ENCODE peak calls at places on chromosomes 11 and 22, in seven cellular contexts. G is transverse colon, F is A549, W is H1, Z is stomach, Q is ovary, O is K562. A is an unnamed sample.

GRCh38 chr11:33266418-33267215 is 9.4 kb downstream of the HIPK3 start:
- DNase-seq in G (no peak), W (no peak), Q (peak), F (no peak), O (no peak), Z (no peak), A (no peak)

GRCh38 chr11:14587203-14587602 is 56.4 kb upstream of the PDE3B start:
- DNase-seq in Z (no peak), W (no peak), Q (no peak), G (no peak), F (no peak), O (no peak), A (no peak)

GRCh38 chr22:35818897-35819296 is 101.2 kb downstream of the APOL5 start:
- DNase-seq in G (no peak), W (no peak), Z (no peak), Q (no peak), F (no peak), O (no peak), A (no peak)

GRCh38 chr11:43269229-43269928 is 42.4 kb upstream of the API5 start:
- DNase-seq in Q (no peak), W (no peak), G (no peak), O (no peak), F (no peak), Z (no peak), A (no peak)

GRCh38 chr11:34356576-34356917 is 1.3 kb downstream of the ABTB2 start:
- DNase-seq in W (no peak), F (no peak), G (no peak), O (no peak), Z (no peak), Q (peak), A (no peak)

GRCh38 chr22:42990131-42990838 is 24.7 kb downstream of the PACSIN2 start:
- DNase-seq in O (no peak), G (peak), F (peak), Q (no peak), W (no peak), Z (no peak), A (no peak)

GRCh38 chr22:39634530-39635399 is 64.2 kb downstream of the CACNA1I start:
- DNase-seq in Q (no peak), F (peak), G (peak), W (no peak), Z (peak), O (peak), A (no peak)

GRCh38 chr22:20531404-20532181 is 24.2 kb downstream of the MED15 start:
- DNase-seq in O (no peak), G (peak), Z (peak), Q (no peak), F (peak), W (no peak), A (no peak)

GRCh38 chr11:32034680-32035079 is 56.2 kb upstream of the RCN1 start:
- DNase-seq in G (no peak), W (no peak), O (no peak), Q (no peak), F (no peak), Z (no peak), A (no peak)

GRCh38 chr22:41915035-41915782 is at the start of gene SHISA8:
- DNase-seq in W (no peak), O (peak), Q (peak), Z (peak), F (no peak), G (peak), A (no peak)

GRCh38 chr11:31780078-31780971 is 30.8 kb downstream of the PAX6 start:
- DNase-seq in F (no peak), O (no peak), Z (no peak), G (no peak), W (no peak), Q (no peak), A (no peak)

GRCh38 chr11:119798656-119799055 is 69.7 kb upstream of the NECTIN1 start:
- DNase-seq in O (no peak), W (no peak), Z (no peak), G (no peak), Q (no peak), F (no peak), A (no peak)

GRCh38 chr11:103326070-103326794 is 217.0 kb downstream of the DYNC2H1 start:
- DNase-seq in F (peak), Q (no peak), O (peak), Z (no peak), G (peak), W (peak), A (no peak)

GRCh38 chr22:38739300-38740055 is 16.3 kb downstream of the SUN2 start:
- DNase-seq in O (no peak), W (no peak), F (no peak), G (no peak), Z (no peak), Q (no peak), A (no peak)

GRCh38 chr11:71447791-71448256 is 369 bp downstream of the DHCR7 start:
- DNase-seq in G (peak), Q (no peak), F (peak), O (peak), W (no peak), Z (peak), A (peak)

GRCh38 chr11:71450507-71450906 is 2.3 kb upstream of the DHCR7 start:
- DNase-seq in G (no peak), Z (no peak), O (no peak), F (no peak), Q (no peak), W (no peak), A (no peak)

GRCh38 chr11:71451596-71452353 is 1.2 kb upstream of the NADSYN1 start:
- DNase-seq in O (peak), F (no peak), Z (no peak), G (peak), W (peak), Q (no peak), A (no peak)

GRCh38 chr11:71448257-71449161 is at the start of gene DHCR7:
- DNase-seq in F (peak), W (peak), Z (peak), G (peak), O (peak), Q (peak), A (peak)

DNA sequence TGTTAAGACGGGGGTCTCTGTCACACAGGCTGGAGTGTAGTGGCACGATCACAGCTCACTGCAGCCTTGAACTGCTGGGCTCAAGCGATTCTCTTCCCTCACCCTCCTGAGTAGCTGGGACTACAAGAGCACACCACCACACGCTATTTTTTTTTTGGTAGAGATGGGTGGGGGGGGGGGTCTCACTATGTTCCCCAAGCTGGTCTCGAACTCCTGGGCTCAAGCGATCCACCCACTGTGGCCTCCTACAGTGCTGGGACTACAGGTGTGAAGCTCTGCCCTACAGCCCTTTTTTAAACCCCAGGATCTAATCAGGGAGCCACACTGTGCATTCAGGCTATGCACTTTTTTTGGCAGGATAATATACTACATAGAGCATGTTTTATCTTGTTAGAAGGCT is 1.4 kb upstream of the DHCR7 start:
- DNase-seq in Q (peak), Z (no peak), F (no peak), W (no peak), O (peak), G (no peak), A (no peak)
- TF ChIP-seq EP300 in Q (no peak), Z (no peak), F (no peak), W (no peak), O (no peak), G (no peak), A (no peak)

GRCh38 chr11:134380785-134381184 is 31.3 kb downstream of the B3GAT1 start:
- DNase-seq in F (no peak), O (no peak), Q (no peak), G (no peak), W (no peak), Z (no peak), A (no peak)
- TF ChIP-seq CTCF in F (no peak), O (peak), Q (no peak), G (no peak), W (no peak), Z (no peak), A (no peak)

GRCh38 chr11:47983464-47984397 is 3.4 kb downstream of the PTPRJ start:
- DNase-seq in F (no peak), W (no peak), Q (no peak), G (no peak), Z (no peak), O (no peak), A (no peak)

GRCh38 chr11:47981667-47982404 is 1.5 kb downstream of the PTPRJ start:
- DNase-seq in Q (no peak), F (no peak), G (no peak), O (no peak), Z (no peak), W (no peak), A (no peak)

GRCh38 chr11:47979378-47980092 is 824 bp upstream of the PTPRJ start:
- DNase-seq in W (no peak), Z (no peak), G (no peak), F (peak), Q (no peak), O (no peak), A (peak)

GRCh38 chr11:47980093-47980906 is at the start of gene PTPRJ:
- DNase-seq in Q (peak), G (peak), F (peak), W (no peak), Z (peak), O (peak), A (peak)

DNA sequence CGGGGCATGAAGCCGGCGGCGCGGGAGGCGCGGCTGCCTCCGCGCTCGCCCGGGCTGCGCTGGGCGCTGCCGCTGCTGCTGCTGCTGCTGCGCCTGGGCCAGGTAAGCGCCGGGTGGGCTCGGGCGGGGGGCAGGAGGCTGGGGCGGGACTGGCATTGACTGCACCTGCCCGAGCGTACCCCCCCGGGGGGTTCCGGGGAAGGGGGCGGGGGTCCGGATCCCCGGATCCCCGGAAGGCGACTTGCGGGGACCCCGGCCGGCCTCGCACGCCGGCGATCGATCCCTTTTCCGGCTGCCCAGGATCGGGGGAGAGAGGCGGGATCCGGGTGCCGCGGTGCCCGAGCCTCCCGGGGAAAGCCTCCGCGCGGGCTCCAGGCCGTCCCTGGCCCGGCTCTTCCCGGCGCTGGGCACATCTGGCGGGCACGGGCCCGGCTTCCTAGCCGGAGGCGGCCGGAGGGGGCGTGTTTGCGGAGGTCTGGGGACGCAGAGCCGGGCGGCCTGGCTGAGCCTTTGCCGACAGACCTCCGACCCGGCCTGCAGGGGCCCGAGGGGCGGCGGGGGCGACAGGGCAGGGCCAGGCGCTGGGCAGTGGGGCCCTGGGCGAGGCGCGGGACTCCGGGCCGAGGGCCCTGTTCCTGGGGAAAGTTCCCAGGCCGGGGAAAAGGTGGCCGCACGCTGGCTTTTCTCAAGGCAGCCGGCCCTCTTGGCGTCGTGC is 705 bp downstream of the PTPRJ start:
- DNase-seq in W (no peak), F (peak), O (peak), G (peak), Z (peak), Q (peak), A (no peak)
- TF ChIP-seq EP300 in W (no peak), F (no peak), O (no peak), G (no peak), Z (no peak), Q (no peak), A (no peak)

GRCh38 chr22:27074016-27074415 is 416.6 kb downstream of the MIAT start:
- DNase-seq in W (no peak), Q (no peak), F (no peak), O (no peak), G (no peak), Z (no peak), A (no peak)
- TF ChIP-seq CTCF in W (no peak), Q (no peak), F (no peak), O (no peak), G (no peak), Z (no peak), A (no peak)

DNA sequence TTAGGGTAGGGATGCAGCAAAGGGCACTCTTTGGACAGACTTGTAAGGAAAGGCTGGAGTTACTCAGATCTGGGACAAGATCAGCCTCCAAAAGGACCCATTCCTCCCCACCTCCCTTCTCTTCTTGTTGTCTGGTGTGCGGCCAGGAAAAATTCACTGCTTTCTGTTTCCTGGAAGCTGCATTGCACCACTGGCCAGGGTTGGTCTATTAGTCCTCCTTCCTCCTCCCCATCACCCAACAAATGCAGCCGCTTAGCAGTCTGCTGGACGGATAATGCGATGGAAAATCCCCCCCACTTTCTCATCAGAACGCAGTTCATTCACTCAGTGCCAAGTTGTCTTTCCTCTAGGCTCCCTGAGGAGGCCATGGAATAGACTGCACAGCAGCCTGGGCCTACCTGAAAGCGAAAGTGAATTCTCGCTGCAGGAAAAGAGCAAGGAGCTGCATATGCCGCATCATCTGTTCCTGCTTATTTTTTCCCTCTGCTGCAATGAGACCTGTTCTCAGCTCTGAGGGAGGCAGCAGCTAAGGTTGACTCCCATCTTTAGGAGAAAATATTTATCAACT is 513.5 kb downstream of the METTL15 start:
- DNase-seq in F (no peak), Q (no peak), O (no peak), G (no peak), Z (peak), W (no peak), A (no peak)
- TF ChIP-seq EP300 in F (no peak), Q (no peak), O (no peak), G (no peak), Z (no peak), W (no peak), A (no peak)

GRCh38 chr11:85863855-85864254 is 8.7 kb downstream of the CCDC83 start:
- DNase-seq in G (no peak), Q (no peak), W (no peak), O (no peak), F (no peak), Z (no peak), A (no peak)
- TF ChIP-seq CTCF in G (no peak), Q (no peak), W (no peak), O (no peak), F (no peak), Z (no peak), A (no peak)

DNA sequence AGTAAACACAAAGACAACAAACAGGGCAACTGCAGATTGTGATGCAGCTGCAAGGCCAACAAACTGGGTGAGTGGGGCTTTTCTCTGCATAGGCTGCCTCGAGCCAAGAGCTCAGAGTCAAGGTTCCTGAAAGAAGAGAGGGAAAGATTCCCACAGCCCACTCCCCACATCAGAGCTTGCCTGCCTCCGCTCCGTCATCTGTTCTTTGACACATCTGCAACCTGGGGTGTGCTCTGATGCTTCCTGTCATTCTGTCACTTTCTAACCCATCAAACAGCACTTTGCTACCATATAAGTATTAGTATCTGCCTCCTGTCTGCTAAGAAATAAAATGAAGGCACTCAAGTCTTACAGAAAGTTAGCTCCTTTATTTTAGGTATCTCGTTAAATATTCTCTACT is 46.9 kb downstream of the C22orf31 start:
- DNase-seq in G (no peak), Z (no peak), Q (no peak), W (no peak), O (no peak), F (no peak), A (no peak)
- TF ChIP-seq EP300 in G (no peak), Z (no peak), Q (no peak), W (no peak), O (no peak), F (no peak), A (no peak)

GRCh38 chr11:115185931-115186330 is 318.3 kb downstream of the CADM1 start:
- DNase-seq in F (no peak), Q (no peak), W (no peak), Z (no peak), G (no peak), O (no peak), A (no peak)
- TF ChIP-seq CTCF in F (no peak), Q (no peak), W (no peak), Z (no peak), G (no peak), O (no peak), A (no peak)